ENCODE peak calls at places on chromosomes 5 and 9, in nine cellular contexts. Q is AG10803, Z is SHP77, L is Right ventricle myocardium inferior, D is GM06990, M is cardiac muscle cell, I is GM12865, V is NCI-H774, Y is prostate gland. U is an unnamed sample.

GRCh38 chr5:175797521-175798038 is 73.8 kb upstream of the CPLX2 start:
- DNase-seq in D (no peak), I (no peak), Y (no peak), Q (no peak), Z (peak), V (peak), M (no peak), L (no peak), U (no peak)

GRCh38 chr9:124060844-124061605 is 49.5 kb downstream of the LHX2 start:
- DNase-seq in V (no peak), Y (no peak), M (no peak), I (no peak), L (no peak), D (no peak), Z (no peak), Q (no peak), U (no peak)

GRCh38 chr9:101311759-101312420 is 72.9 kb downstream of the BAAT start:
- DNase-seq in L (no peak), I (peak), Z (peak), M (peak), V (peak), Y (peak), Q (peak), D (peak), U (peak)

GRCh38 chr5:1657161-1657741 is 133.5 kb upstream of the LPCAT1 start:
- DNase-seq in V (no peak), Q (no peak), Y (no peak), I (no peak), M (no peak), Z (no peak), D (no peak), L (no peak), U (no peak)

GRCh38 chr5:107806705-107807104 is 136.0 kb upstream of the EFNA5 start:
- DNase-seq in L (no peak), V (no peak), Z (no peak), D (no peak), Y (no peak), Q (no peak), I (no peak), M (peak), U (no peak)

GRCh38 chr5:59039296-59040006 is 456.6 kb downstream of the RAB3C start:
- DNase-seq in Q (peak), Y (peak), Z (peak), V (no peak), D (peak), L (peak), I (peak), M (peak), U (peak)

GRCh38 chr5:109411627-109412026 is 1.9 kb upstream of the PJA2 start:
- DNase-seq in Y (no peak), Z (no peak), M (peak), L (no peak), Q (peak), D (peak), V (no peak), I (no peak), U (no peak)

GRCh38 chr5:152221721-152222629 is 183.1 kb downstream of the NMUR2 start:
- DNase-seq in Z (no peak), V (no peak), L (no peak), M (no peak), I (no peak), Q (no peak), Y (no peak), D (no peak), U (no peak)

GRCh38 chr5:113336975-113337374 is 97.8 kb downstream of the TSSK1B start:
- DNase-seq in D (no peak), Y (peak), I (peak), Q (peak), Z (no peak), V (no peak), M (peak), L (no peak), U (no peak)

GRCh38 chr9:72476617-72477375 is 44.6 kb upstream of the TMC1 start:
- DNase-seq in Y (peak), M (no peak), V (no peak), Z (no peak), D (no peak), Q (peak), I (no peak), L (no peak), U (no peak)

GRCh38 chr9:95446259-95446658 is 70.5 kb downstream of the PTCH1 start:
- DNase-seq in I (no peak), D (no peak), M (no peak), Z (no peak), Y (no peak), L (no peak), Q (no peak), V (no peak), U (no peak)